ENCODE peak calls at places on chromosomes 6 and 20, in nine cellular contexts. D, O, B, H, L, Y, J, C and G are unnamed samples.

GRCh38 chr20:14997791-14998190 is 660.4 kb upstream of the FLRT3 start:
- DNase-seq in D (no peak), O (no peak), B (no peak), H (no peak), L (no peak), Y (no peak), J (no peak), C (no peak), G (no peak)

GRCh38 chr20:688809-689208 is 13.2 kb upstream of the SCRT2 start:
- DNase-seq in D (no peak), O (no peak), B (no peak), H (no peak), L (no peak), Y (no peak), J (peak), C (peak), G (peak)

GRCh38 chr6:31580807-31581437 is 1.3 kb downstream of the LTB start:
- DNase-seq in D (peak), O (peak), B (peak), H (no peak), L (peak), Y (peak), J (peak), C (peak), G (peak)

GRCh38 chr20:5863040-5863811 is 87.1 kb downstream of the TRMT6 start:
- DNase-seq in D (no peak), O (no peak), B (no peak), H (no peak), L (no peak), Y (no peak), J (peak), C (no peak), G (no peak)

GRCh38 chr20:854601-855000 is 21.1 kb downstream of the FAM110A start:
- DNase-seq in D (no peak), O (no peak), B (no peak), H (no peak), L (no peak), Y (no peak), J (no peak), C (no peak), G (no peak)

GRCh38 chr6:83600531-83600930 is 88.2 kb downstream of the PRSS35 start:
- DNase-seq in D (no peak), O (no peak), B (no peak), H (no peak), L (no peak), Y (no peak), J (no peak), C (no peak), G (no peak)

GRCh38 chr6:16154904-16155303 is 26.0 kb downstream of the MYLIP start:
- DNase-seq in D (no peak), O (no peak), B (no peak), H (no peak), L (no peak), Y (no peak), J (peak), C (no peak), G (no peak)

GRCh38 chr6:127103482-127103881 is 15.0 kb upstream of the RSPO3 start:
- DNase-seq in D (no peak), O (no peak), B (no peak), H (no peak), L (no peak), Y (no peak), J (no peak), C (no peak), G (no peak)

GRCh38 chr6:131949909-131950766 is 1.0 kb downstream of the CCN2 start:
- DNase-seq in D (no peak), O (no peak), B (peak), H (no peak), L (peak), Y (no peak), J (peak), C (peak), G (no peak)

GRCh38 chr20:22716824-22717351 is 132.5 kb upstream of the FOXA2 start:
- DNase-seq in D (no peak), O (no peak), B (no peak), H (no peak), L (no peak), Y (no peak), J (no peak), C (no peak), G (no peak)

GRCh38 chr6:73610444-73611275 is 43.1 kb downstream of the SLC17A5 start:
- DNase-seq in D (no peak), O (no peak), B (peak), H (no peak), L (peak), Y (no peak), J (no peak), C (no peak), G (no peak)

GRCh38 chr20:46651091-46651962 is at the start of gene SLC13A3:
- DNase-seq in D (no peak), O (no peak), B (no peak), H (no peak), L (no peak), Y (no peak), J (no peak), C (no peak), G (no peak)

GRCh38 chr20:63791497-63792156 is 39.4 kb downstream of the ZBTB46 start:
- DNase-seq in D (no peak), O (no peak), B (no peak), H (no peak), L (no peak), Y (no peak), J (no peak), C (no peak), G (no peak)

GRCh38 chr20:23700931-23701330 is 12.1 kb upstream of the CST4 start:
- DNase-seq in D (no peak), O (no peak), B (no peak), H (no peak), L (no peak), Y (no peak), J (no peak), C (no peak), G (no peak)